ENCODE peak calls at places on chromosomes 7 and 10, in four cellular contexts. Q, O, F and C are unnamed samples. For H3K36me3, the result is how much of the 10 kb centered on the place peaks cover.

GRCh38 chr7:33487998-33488682 is 358.8 kb downstream of the BBS9 start:
- DNase-seq in Q (no peak), F (no peak), O (no peak), C (no peak)

GRCh38 chr10:99433378-99434020 is 3.1 kb upstream of the GOT1 start:
- DNase-seq in Q (no peak), O (no peak), F (no peak), C (no peak)

GRCh38 chr7:101728128-101728527 is 89.3 kb upstream of the CUX1 start:
- DNase-seq in F (no peak), Q (peak), O (no peak), C (no peak)

GRCh38 chr7:66013938-66014337 is 31.9 kb upstream of the GUSB start:
- DNase-seq in O (no peak), Q (peak), F (peak), C (peak)

GRCh38 chr10:12382956-12383531 is 33.7 kb downstream of the CAMK1D start:
- DNase-seq in O (no peak), F (no peak), Q (no peak), C (no peak)

GRCh38 chr7:153061913-153062528 is 302.5 kb downstream of the ACTR3B start:
- DNase-seq in F (no peak), O (no peak), Q (peak), C (peak)

GRCh38 chr10:114022292-114022691 is 21.4 kb upstream of the ADRB1 start:
- DNase-seq in Q (no peak), F (no peak), O (no peak), C (no peak)

GRCh38 chr7:138465046-138465445 is 5.0 kb downstream of the TRIM24 start:
- DNase-seq in F (no peak), O (no peak), Q (no peak), C (no peak)

GRCh38 chr7:127857464-127857841 is 173.8 kb downstream of the LRRC4 start:
- DNase-seq in O (no peak), F (no peak), Q (no peak), C (no peak)

GRCh38 chr7:155913311-155913710 is 101.0 kb upstream of the SHH start:
- DNase-seq in Q (no peak), F (no peak), O (no peak), C (no peak)

GRCh38 chr10:75657351-75657750 is 225.9 kb downstream of the LRMDA start:
- DNase-seq in Q (no peak), F (no peak), O (no peak), C (no peak)

GRCh38 chr7:110521357-110521756 is 569.6 kb upstream of the LRRN3 start:
- DNase-seq in Q (no peak), O (no peak), F (no peak), C (no peak)

GRCh38 chr10:60098676-60099601 is 192.6 kb upstream of the CCDC6 start:
- DNase-seq in Q (peak), F (no peak), O (no peak), C (no peak)

GRCh38 chr10:122515588-122516231 is 44.8 kb upstream of the DMBT1 start:
- DNase-seq in O (peak), Q (no peak), F (no peak), C (no peak)

GRCh38 chr7:138029941-138030340 is 28.1 kb upstream of the CREB3L2 start:
- DNase-seq in F (no peak), Q (no peak), O (no peak), C (no peak)

GRCh38 chr10:15200626-15201025 is 32.1 kb upstream of the NMT2 start:
- DNase-seq in O (no peak), Q (no peak), F (peak), C (peak)

GRCh38 chr10:80408198-80409085 is at the start of gene PRXL2A:
- DNase-seq in O (peak), F (no peak), Q (peak), C (peak)

GRCh38 chr7:53191836-53192443 is 156.5 kb downstream of the POM121L12 start:
- DNase-seq in F (no peak), Q (no peak), O (no peak), C (no peak)

GRCh38 chr10:54081950-54082349 is 719.1 kb downstream of the PCDH15 start:
- DNase-seq in F (no peak), Q (peak), O (no peak), C (no peak)

GRCh38 chr7:27501001-27501400 is 161.7 kb downstream of the HIBADH start:
- DNase-seq in O (no peak), Q (no peak), F (no peak), C (no peak)

GRCh38 chr10:87053577-87054181 is 33.6 kb downstream of the FAM25A start:
- DNase-seq in F (no peak), O (no peak), Q (no peak), C (no peak)

GRCh38 chr10:87059401-87059800 is 35.2 kb downstream of the GLUD1 start:
- DNase-seq in O (no peak), Q (no peak), F (no peak), C (no peak)

GRCh38 chr10:87053121-87053520 is 33.0 kb downstream of the FAM25A start:
- DNase-seq in Q (no peak), F (no peak), O (no peak), C (no peak)

GRCh38 chr10:87058171-87058570 is 36.5 kb downstream of the GLUD1 start:
- DNase-seq in Q (no peak), F (no peak), O (no peak), C (no peak)

DNA sequence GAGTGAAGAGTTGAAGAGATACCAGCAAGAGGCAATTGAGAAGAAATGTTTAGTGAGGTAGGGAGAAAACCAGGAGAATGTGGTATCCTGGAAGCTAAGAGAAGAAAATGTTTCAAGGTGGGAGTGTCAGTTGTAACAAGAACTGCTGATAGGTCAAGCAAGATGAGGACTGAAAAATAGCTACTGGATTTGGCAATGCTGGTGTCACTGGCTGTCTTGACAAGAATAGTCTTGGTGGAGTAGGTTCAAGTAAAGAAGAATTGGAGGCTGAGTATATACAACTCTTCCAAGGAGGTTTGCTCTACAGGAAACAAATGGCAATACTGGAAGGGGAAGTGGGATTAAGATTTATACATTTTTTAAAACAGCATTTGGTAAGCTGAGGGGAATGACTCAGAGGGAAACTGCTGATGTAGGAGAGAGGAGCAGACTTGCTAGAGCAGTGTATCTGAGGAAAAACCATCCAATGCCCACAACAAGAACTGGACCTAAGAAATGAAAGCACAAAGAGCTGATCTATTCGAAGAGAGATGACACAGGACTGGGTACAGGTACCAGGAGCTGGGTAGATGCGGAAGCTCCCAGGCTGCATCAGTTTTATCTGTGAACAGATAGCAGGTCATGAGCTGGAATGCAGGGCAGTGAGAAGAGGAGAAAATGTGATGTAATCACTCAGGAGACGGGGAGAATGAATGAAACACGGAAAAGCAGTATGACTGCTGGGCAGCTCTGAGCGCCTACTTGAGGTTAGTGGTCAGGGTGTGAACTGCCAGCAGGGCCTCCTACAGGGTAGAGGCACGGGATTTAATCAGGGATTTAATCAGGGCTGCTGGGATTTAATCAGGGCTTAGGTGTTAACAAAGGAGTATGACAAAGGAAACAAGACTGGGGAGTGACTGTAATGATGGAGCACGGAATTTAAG is 34.5 kb downstream of the FAM25A start:
- DNase-seq in F (no peak), O (no peak), Q (peak), C (peak)
- H3K36me3 ChIP-seq in F (under half), O (under half), Q (under half), C (under half)

GRCh38 chr7:20786421-20786778 is 286 bp downstream of the SP8 start:
- DNase-seq in O (no peak), Q (peak), F (no peak), C (no peak)
- H3K4me3 ChIP-seq in O (peak), Q (peak), F (peak), C (peak)

GRCh38 chr10:74094231-74094630 is 56.4 kb downstream of the AP3M1 start:
- DNase-seq in O (no peak), Q (no peak), F (no peak), C (no peak)

GRCh38 chr10:74093530-74094164 is 57.0 kb downstream of the AP3M1 start:
- DNase-seq in Q (no peak), F (no peak), O (no peak), C (no peak)

GRCh38 chr10:74096777-74097176 is 53.9 kb downstream of the AP3M1 start:
- DNase-seq in O (no peak), F (no peak), Q (no peak), C (no peak)

GRCh38 chr10:74099836-74100235 is 50.8 kb downstream of the AP3M1 start:
- DNase-seq in F (no peak), O (no peak), Q (no peak), C (no peak)

GRCh38 chr10:74097776-74098175 is 52.9 kb downstream of the AP3M1 start:
- DNase-seq in O (no peak), F (no peak), Q (no peak), C (no peak)
- H3K36me3 ChIP-seq in O (under half), F (half or more), Q (under half), C (half or more)

DNA sequence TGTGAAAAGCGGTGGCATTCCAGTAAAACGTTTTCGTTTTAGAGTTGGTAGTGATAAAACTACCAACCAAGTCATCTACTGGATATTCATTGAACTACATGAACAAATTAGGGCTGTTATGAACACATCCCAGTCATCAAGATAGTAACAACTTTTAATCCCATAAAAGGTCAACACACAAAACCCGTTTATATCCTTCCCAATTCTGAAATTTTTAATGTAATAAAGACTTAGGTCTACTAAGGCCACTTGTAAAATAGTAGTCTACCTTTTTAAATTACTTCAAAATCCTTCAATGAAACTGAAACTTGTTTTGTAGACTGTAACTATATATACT is 1.2 kb downstream of the ATAD1 start:
- DNase-seq in Q (no peak), F (no peak), O (no peak), C (no peak)
- H3K4me3 ChIP-seq in Q (peak), F (peak), O (peak), C (peak)

GRCh38 chr10:11270858-11271179 is 253.1 kb downstream of the CELF2 start:
- DNase-seq in F (no peak), Q (no peak), O (no peak), C (no peak)
- H3K36me3 ChIP-seq in F (under half), Q (under half), O (under half), C (under half)

GRCh38 chr10:119285495-119286267 is 78.3 kb downstream of the GRK5 start:
- DNase-seq in O (no peak), F (no peak), Q (no peak), C (no peak)
- H3K4me3 ChIP-seq in O (no peak), F (no peak), Q (no peak), C (no peak)

GRCh38 chr7:100687740-100688592 is 6.1 kb downstream of the GIGYF1 start:
- DNase-seq in O (no peak), Q (no peak), F (no peak), C (peak)
- H3K36me3 ChIP-seq in O (under half), Q (under half), F (under half), C (under half)

DNA sequence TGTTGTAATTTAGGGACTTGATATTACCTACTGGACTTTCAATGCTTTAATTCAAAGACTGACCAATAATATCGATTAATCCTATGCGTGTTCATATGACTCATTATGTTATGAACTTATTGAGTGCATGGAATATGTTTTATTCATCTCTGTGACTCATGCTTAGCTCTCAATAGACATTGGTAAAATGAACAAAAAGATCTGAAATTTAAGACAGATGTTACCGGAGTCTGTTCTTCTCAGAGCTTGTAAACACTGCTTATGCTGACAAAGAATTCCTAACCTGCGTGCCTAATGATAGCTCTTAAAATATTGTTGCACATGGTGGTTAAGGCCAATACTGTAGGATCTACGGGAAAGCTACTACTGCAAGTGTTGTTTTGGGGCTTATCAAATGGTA is 131.5 kb upstream of the ACBD5 start:
- DNase-seq in F (no peak), Q (no peak), O (no peak), C (no peak)
- H3K4me3 ChIP-seq in F (no peak), Q (no peak), O (no peak), C (no peak)